ENCODE peak calls at places on chromosomes 5 and 9, in six cellular contexts. C is naive thymus-derived CD4-positive, alpha-beta T cell; X is naive thymus-derived CD8-positive, alpha-beta T cell; I is upper lobe of left lung; D is frontal cortex; K is hepatocyte. J is an unnamed sample.

GRCh38 chr9:90999425-91000397 is 198.1 kb downstream of the SYK start:
- DNase-seq in X (no peak), C (no peak), D (no peak), K (no peak), I (no peak), J (no peak)

GRCh38 chr5:115599502-115599901 is 2.8 kb downstream of the TICAM2 start:
- DNase-seq in C (no peak), D (peak), X (no peak), I (peak), K (peak), J (no peak)

GRCh38 chr9:123682746-123683145 is 247.2 kb downstream of the DENND1A start:
- DNase-seq in K (no peak), X (no peak), D (no peak), C (no peak), I (no peak), J (no peak)

GRCh38 chr5:92644271-92644886 is 936.6 kb downstream of the NR2F1-AS1 start:
- DNase-seq in D (no peak), K (peak), C (no peak), I (no peak), X (no peak), J (no peak)

GRCh38 chr5:142221091-142221860 is 103.5 kb downstream of the SPRY4 start:
- DNase-seq in C (no peak), D (no peak), I (no peak), K (no peak), X (no peak), J (peak)

GRCh38 chr5:131462479-131462878 is 172.6 kb downstream of the RAPGEF6 start:
- DNase-seq in C (peak), D (no peak), X (no peak), I (no peak), K (no peak), J (no peak)

GRCh38 chr5:180605554-180606214 is 14.4 kb upstream of the SCGB3A1 start:
- DNase-seq in I (peak), K (peak), X (peak), C (peak), D (no peak), J (peak)

GRCh38 chr5:175325681-175326080 is 118.3 kb downstream of the DRD1 start:
- DNase-seq in K (no peak), D (no peak), X (no peak), C (no peak), I (no peak), J (no peak)

GRCh38 chr5:90226433-90227099 is 183.0 kb downstream of the CETN3 start:
- DNase-seq in X (no peak), K (no peak), C (no peak), I (no peak), D (no peak), J (no peak)

GRCh38 chr9:96193356-96193755 is 108.6 kb downstream of the HSD17B3 start:
- DNase-seq in D (no peak), I (no peak), C (no peak), X (no peak), K (no peak), J (peak)

GRCh38 chr9:13139641-13140171 is 139.8 kb downstream of the MPDZ start:
- DNase-seq in I (no peak), C (no peak), X (no peak), K (peak), D (no peak), J (peak)

GRCh38 chr5:175922192-175922885 is 45.8 kb downstream of the THOC3 start:
- DNase-seq in I (no peak), X (no peak), C (no peak), D (no peak), K (no peak), J (peak)

GRCh38 chr5:56705217-56705616 is 110.1 kb upstream of the MAP3K1 start:
- DNase-seq in X (no peak), D (no peak), C (no peak), I (no peak), K (no peak), J (no peak)

GRCh38 chr9:8332296-8332695 is 532.7 kb upstream of the DMAC1 start:
- DNase-seq in I (no peak), C (no peak), K (no peak), D (no peak), X (no peak), J (no peak)

GRCh38 chr5:141863569-141864178 is 14.5 kb downstream of the PCDH1 start:
- DNase-seq in C (no peak), X (no peak), D (no peak), K (no peak), I (no peak), J (no peak)

GRCh38 chr9:128192601-128193371 is 1.4 kb upstream of the CIZ1 start:
- DNase-seq in K (no peak), I (peak), D (peak), C (peak), X (no peak), J (peak)

GRCh38 chr9:114849450-114849849 is 43.6 kb upstream of the TNFSF15 start:
- DNase-seq in D (no peak), K (no peak), X (no peak), I (no peak), C (no peak), J (no peak)

GRCh38 chr5:140182075-140182709 is 7.2 kb downstream of the CYSTM1 start:
- DNase-seq in X (no peak), K (no peak), D (no peak), I (peak), C (no peak), J (no peak)

GRCh38 chr5:72955143-72955767 is 586 bp upstream of the FCHO2 start:
- DNase-seq in C (peak), X (no peak), I (peak), K (no peak), D (no peak), J (no peak)

GRCh38 chr5:178421699-178422399 is 168.3 kb downstream of the COL23A1 start:
- DNase-seq in C (no peak), I (no peak), X (no peak), D (no peak), K (no peak), J (no peak)

GRCh38 chr5:109479260-109479860 is 69.6 kb upstream of the PJA2 start:
- DNase-seq in C (peak), I (no peak), K (peak), D (no peak), X (no peak), J (peak)

GRCh38 chr5:127746756-127747155 is 43.6 kb downstream of the CCDC192 start:
- DNase-seq in K (no peak), I (no peak), X (no peak), C (peak), D (no peak), J (no peak)